ENCODE peak calls at places on chromosomes 3 and 15, in eight cellular contexts. I is 8988T; O is activated CD8-positive, alpha-beta memory T cell treated with anti-CD3 and anti-CD28 coated beads, Interleukin-2, amount 50 U/mL, for 48 hours; L is RPMI8226; X is stimulated activated effector memory CD8-positive, alpha-beta T cell treated with anti-CD3 and anti-CD28 coated beads, Interleukin-12 subunit alpha, Interleukin-12 subunit beta, amount 100 ng/mL, for 72 hours; J is mesenteric fat pad; H is NCI-H1092; Y is sciatic nerve. U is an unnamed sample.

GRCh38 chr3:15294914-15295313 is 37.5 kb downstream of the SH3BP5 start:
- DNase-seq in J (no peak), Y (peak; percentile 66), H (no peak), I (no peak), L (no peak), X (no peak), O (no peak), U (no peak)

GRCh38 chr3:49775538-49775937 is 10.8 kb downstream of the IP6K1 start:
- DNase-seq in O (peak; percentile 10), J (no peak), X (no peak), L (no peak), Y (peak; percentile 18), H (no peak), I (no peak), U (no peak)

GRCh38 chr3:15262021-15262420 is 56.0 kb downstream of the CAPN7 start:
- DNase-seq in H (no peak), X (no peak), L (no peak), Y (peak; percentile 54), I (no peak), O (peak; percentile 50), J (no peak), U (no peak)

GRCh38 chr15:73386238-73386637 is 17.5 kb upstream of the HCN4 start:
- DNase-seq in O (no peak), Y (peak; percentile 21), L (no peak), H (no peak), I (no peak), J (no peak), X (no peak), U (no peak)

GRCh38 chr3:39104961-39105686 is 2.3 kb downstream of the GORASP1 start:
- DNase-seq in L (peak; percentile 41), O (peak; percentile 51), X (no peak), I (no peak), H (no peak), Y (no peak), J (no peak), U (no peak)

GRCh38 chr15:90819390-90819789 is 49.0 kb upstream of the FURIN start:
- DNase-seq in X (no peak), L (peak; percentile 23), O (peak; percentile 59), Y (no peak), H (no peak), J (peak; percentile 43), I (no peak), U (no peak)

GRCh38 chr3:115961390-115961789 is 338.1 kb downstream of the GAP43 start:
- DNase-seq in O (no peak), X (no peak), I (no peak), J (no peak), Y (no peak), H (no peak), L (no peak), U (no peak)

GRCh38 chr3:11706604-11707003 is 62.9 kb upstream of the VGLL4 start:
- DNase-seq in H (no peak), O (no peak), I (no peak), Y (no peak), X (no peak), L (no peak), J (no peak), U (no peak)

GRCh38 chr3:9795212-9795611 is 2.3 kb downstream of the ARPC4 start:
- DNase-seq in I (no peak), J (no peak), X (no peak), O (no peak), L (no peak), H (no peak), Y (no peak), U (no peak)

GRCh38 chr3:99579246-99579645 is 59.1 kb upstream of the COL8A1 start:
- DNase-seq in I (no peak), Y (no peak), J (no peak), L (no peak), O (no peak), X (no peak), H (no peak), U (no peak)

GRCh38 chr3:127547761-127548605 is 42.5 kb downstream of the TPRA1 start:
- DNase-seq in O (peak; percentile 91), X (peak; percentile 87), Y (peak; percentile 90), H (peak; percentile 51), L (peak; percentile 74), J (no peak), I (peak; percentile 89), U (peak; percentile 18)

GRCh38 chr15:25905140-25905539 is 42.0 kb upstream of the ATP10A start:
- DNase-seq in Y (no peak), L (no peak), H (no peak), X (no peak), I (no peak), J (no peak), O (peak; percentile 65), U (no peak)

GRCh38 chr15:75985966-75986365 is 26.3 kb downstream of the NRG4 start:
- DNase-seq in I (no peak), L (no peak), X (no peak), Y (no peak), J (no peak), O (no peak), H (no peak), U (no peak)

GRCh38 chr3:152270145-152270870 is 1.6 kb downstream of the MBNL1 start:
- DNase-seq in J (no peak), H (peak; percentile 18), X (peak; percentile 72), Y (no peak), L (peak; percentile 58), O (no peak), I (no peak), U (no peak)

GRCh38 chr3:49899815-49900214 is 3.9 kb downstream of the MST1R start:
- DNase-seq in H (no peak), L (peak; percentile 32), I (peak; percentile 75), J (no peak), Y (no peak), O (no peak), X (no peak), U (no peak)

U was measured in SW 1271.